ENCODE peak calls at places on chromosomes 7 and 10, in four cellular contexts. P is A549, R is B cell, M is cardiac muscle cell. N is an unnamed sample.

GRCh38 chr10:102090772-102091171 is 25.6 kb downstream of the HPS6 start:
- DNase-seq in M (no peak), R (no peak), P (no peak), N (no peak)

GRCh38 chr10:63055705-63056104 is 77.4 kb upstream of the NRBF2 start:
- DNase-seq in R (no peak), P (no peak), M (no peak), N (no peak)

GRCh38 chr10:76086571-76087260 is 655.3 kb downstream of the LRMDA start:
- DNase-seq in R (no peak), M (no peak), P (peak; percentile 74), N (peak; percentile 12)

GRCh38 chr7:158887594-158887993 is 31.2 kb downstream of the DYNC2I1 start:
- DNase-seq in P (no peak), M (no peak), R (no peak), N (no peak)

GRCh38 chr7:51242007-51242691 is 74.5 kb downstream of the COBL start:
- DNase-seq in M (no peak), R (no peak), P (no peak), N (no peak)

GRCh38 chr7:36391436-36392198 is 2.0 kb downstream of the ANLN start:
- DNase-seq in P (no peak), M (no peak), R (no peak), N (peak; percentile 43)

GRCh38 chr10:19658622-19659233 is 157.5 kb upstream of the PLXDC2 start:
- DNase-seq in P (no peak), R (no peak), M (no peak), N (no peak)

GRCh38 chr10:3654496-3654895 is 130.5 kb downstream of the KLF6 start:
- DNase-seq in M (no peak), P (no peak), R (no peak), N (no peak)

GRCh38 chr7:17369686-17370426 is 71.4 kb downstream of the AHR start:
- DNase-seq in M (no peak), P (peak; percentile 41), R (no peak), N (no peak)

GRCh38 chr7:6448943-6449543 is 1.3 kb upstream of the DAGLB start:
- DNase-seq in M (no peak), P (no peak), R (no peak), N (no peak)

GRCh38 chr10:131033166-131034085 is 278.1 kb downstream of the TCERG1L start:
- DNase-seq in R (no peak), M (no peak), P (no peak), N (no peak)

GRCh38 chr10:6464862-6465430 is 115.1 kb downstream of the PRKCQ start:
- DNase-seq in R (no peak), P (no peak), M (no peak), N (no peak)

GRCh38 chr10:119653209-119653608 is 2.0 kb downstream of the BAG3 start:
- DNase-seq in P (no peak), M (no peak), R (no peak), N (no peak)

GRCh38 chr10:114151486-114151885 is 22.5 kb downstream of the CCDC186 start:
- DNase-seq in M (no peak), R (no peak), P (peak; percentile 53), N (no peak)

GRCh38 chr10:1754506-1755177 is 17.3 kb upstream of the ADARB2 start:
- DNase-seq in M (peak; percentile 8), P (no peak), R (no peak), N (no peak)

GRCh38 chr7:88795553-88795952 is at the start of gene TEX47:
- DNase-seq in R (no peak), P (no peak), M (peak; percentile 14), N (no peak)

GRCh38 chr7:88792361-88792760 is 3.2 kb downstream of the TEX47 start:
- DNase-seq in R (no peak), P (no peak), M (no peak), N (no peak)

GRCh38 chr7:88791891-88792290 is 3.6 kb downstream of the TEX47 start:
- DNase-seq in R (no peak), P (no peak), M (peak; percentile 2), N (no peak)

GRCh38 chr7:88787777-88788176 is 7.8 kb downstream of the TEX47 start:
- DNase-seq in R (no peak), P (no peak), M (no peak), N (no peak)

DNA sequence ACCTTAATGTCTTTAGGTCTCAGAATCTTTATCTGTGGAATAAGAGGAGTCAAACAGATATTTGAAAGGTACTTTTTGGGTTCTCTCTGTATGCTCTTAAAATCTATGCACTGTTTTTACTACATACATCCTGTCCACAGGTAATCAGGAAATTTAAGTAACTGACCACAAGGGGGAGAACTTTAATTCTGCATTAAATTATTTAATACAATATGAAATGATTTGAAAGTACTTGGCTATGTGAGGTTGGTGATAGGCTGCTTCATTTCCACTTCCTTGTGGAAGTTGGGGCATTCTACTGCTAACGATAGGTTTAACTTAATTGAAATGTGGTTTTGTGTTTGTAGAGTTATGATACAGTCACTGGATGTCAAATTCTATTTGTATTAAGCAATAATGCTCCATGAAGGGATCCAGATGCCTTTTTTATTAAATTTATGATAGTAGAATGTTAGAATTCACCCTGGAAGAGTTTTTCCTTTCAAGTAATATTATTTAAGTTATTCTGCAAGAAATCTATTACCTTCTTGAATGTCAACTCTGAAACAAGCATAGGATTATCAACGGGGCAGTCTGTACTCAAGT is 6.0 kb downstream of the TEX47 start:
- DNase-seq in M (peak; percentile 15), P (peak; percentile 4), R (no peak), N (peak; percentile 6)
- TF ChIP-seq CTCF in M (peak; percentile 40), P (peak; percentile 56), R (peak; percentile 71), N (no peak)

GRCh38 chr7:74722045-74722603 is 51.7 kb upstream of the NCF1 start:
- DNase-seq in M (no peak), P (no peak), R (no peak), N (no peak)

GRCh38 chr7:74718336-74718735 is 55.5 kb upstream of the NCF1 start:
- DNase-seq in P (no peak), M (no peak), R (no peak), N (no peak)

GRCh38 chr7:74713567-74713966 is 56.0 kb downstream of the GTF2I start:
- DNase-seq in M (no peak), P (no peak), R (no peak), N (no peak)

DNA sequence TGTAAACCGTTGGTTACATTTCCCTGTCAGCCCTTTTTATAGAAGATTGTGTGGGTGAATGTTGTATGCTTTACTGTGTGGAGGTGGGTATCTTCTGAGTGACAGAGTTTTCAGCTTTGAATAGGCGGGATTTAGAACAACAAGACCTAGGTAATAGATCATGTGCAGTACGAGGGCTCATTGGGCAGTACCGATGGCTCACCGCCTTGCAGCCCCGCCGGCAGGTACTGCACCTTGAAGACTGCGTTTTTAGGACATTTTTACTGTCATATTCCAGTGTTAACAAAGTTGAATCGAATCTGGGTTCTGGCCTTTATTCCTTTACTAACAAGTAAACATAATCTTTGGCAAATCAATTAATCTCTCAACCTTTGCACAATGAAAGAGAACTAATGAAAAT is 55.9 kb upstream of the NCF1 start:
- DNase-seq in P (no peak), R (no peak), M (no peak), N (no peak)
- TF ChIP-seq CTCF in P (no peak), R (no peak), M (no peak), N (no peak)

DNA sequence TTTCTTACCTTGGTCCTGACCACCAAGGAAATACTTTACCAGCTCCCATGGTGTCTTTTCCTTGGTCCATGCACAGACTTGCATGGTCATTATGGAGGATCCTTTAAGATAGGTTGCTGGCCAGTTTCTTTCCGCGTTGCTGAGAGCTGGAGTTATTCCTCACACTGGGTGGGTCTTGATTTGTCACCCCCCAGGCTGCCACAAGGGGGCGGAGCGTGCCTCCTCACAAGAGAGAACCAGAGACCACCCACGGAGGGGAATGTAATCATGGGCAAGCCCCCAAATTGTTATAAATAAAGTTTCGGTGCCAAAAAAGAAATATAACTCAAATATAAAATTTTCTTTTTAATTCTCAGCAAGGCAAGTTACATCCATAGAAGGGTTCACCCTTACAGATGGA is 10.5 kb upstream of the TRIM24 start:
- DNase-seq in P (no peak), M (no peak), R (peak; percentile 17), N (peak; percentile 10)
- TF ChIP-seq CTCF in P (peak; percentile 19), M (no peak), R (peak; percentile 50), N (peak; percentile 6)

GRCh38 chr7:39416866-39417265 is 149.3 kb upstream of the YAE1 start:
- DNase-seq in M (no peak), P (no peak), R (no peak), N (no peak)

GRCh38 chr7:39415091-39415820 is 150.9 kb upstream of the YAE1 start:
- DNase-seq in R (no peak), P (no peak), M (no peak), N (no peak)

GRCh38 chr7:39413866-39414668 is 152.1 kb upstream of the YAE1 start:
- DNase-seq in R (peak; percentile 57), M (peak; percentile 79), P (peak; percentile 13), N (peak; percentile 71)

GRCh38 chr7:39414669-39415035 is 151.6 kb upstream of the YAE1 start:
- DNase-seq in R (no peak), M (no peak), P (no peak), N (peak; percentile 10)

GRCh38 chr7:39417642-39418041 is 148.6 kb upstream of the YAE1 start:
- DNase-seq in R (no peak), P (no peak), M (no peak), N (no peak)
- TF ChIP-seq CTCF in R (no peak), P (no peak), M (no peak), N (no peak)

GRCh38 chr7:73435471-73436009 is 2.0 kb downstream of the FZD9 start:
- DNase-seq in M (no peak), P (no peak), R (no peak), N (no peak)

GRCh38 chr7:73434701-73435069 is 1.1 kb downstream of the FZD9 start:
- DNase-seq in P (no peak), R (no peak), M (no peak), N (no peak)

GRCh38 chr7:73437091-73437490 is 3.5 kb downstream of the FZD9 start:
- DNase-seq in R (no peak), M (no peak), P (no peak), N (no peak)

GRCh38 chr7:73437699-73438416 is 4.3 kb downstream of the FZD9 start:
- DNase-seq in P (no peak), R (no peak), M (no peak), N (no peak)

DNA sequence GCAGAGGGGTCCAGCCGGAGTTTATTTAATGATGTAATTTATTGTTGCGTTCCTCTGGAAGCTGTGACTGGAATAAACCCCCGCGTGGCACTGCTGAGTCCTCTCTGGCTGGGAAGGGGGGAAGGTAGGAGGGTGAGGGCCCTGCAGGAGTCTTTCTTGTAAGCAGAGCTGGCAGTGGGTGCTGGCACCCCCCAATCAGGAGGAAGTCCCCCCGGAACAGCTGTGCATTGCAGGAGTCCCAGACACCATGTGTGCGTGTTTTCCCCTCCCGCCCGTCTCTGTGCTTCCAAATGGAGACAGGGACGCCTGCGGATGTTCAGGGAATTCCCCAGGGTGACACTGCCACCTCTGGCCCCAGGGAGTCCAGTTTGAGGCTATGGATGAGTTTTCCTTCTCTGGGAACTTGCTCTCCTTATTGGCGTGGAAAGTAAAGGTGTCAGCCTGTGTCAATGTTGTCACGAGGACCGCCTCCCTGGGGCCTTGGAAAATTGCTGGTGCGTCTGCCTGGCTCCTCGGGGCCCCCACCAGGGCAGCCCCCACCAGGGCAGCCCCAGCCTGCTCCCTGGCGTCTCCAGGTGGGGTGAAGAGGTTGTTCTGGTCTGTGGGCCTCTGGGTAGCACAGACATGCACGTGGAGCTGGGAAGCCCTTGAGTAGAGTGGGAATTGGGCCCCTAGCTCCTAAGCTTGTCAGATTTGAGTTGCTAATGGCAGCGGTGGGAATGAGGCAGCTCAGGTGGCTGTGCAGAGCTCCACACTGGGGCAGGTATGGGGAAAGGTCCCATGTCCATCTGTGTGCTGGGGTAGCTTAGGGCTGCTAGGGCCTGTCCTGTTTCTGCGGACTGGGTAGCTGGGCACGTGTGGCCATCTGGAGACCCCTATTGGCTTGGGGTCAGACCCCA is 2.7 kb downstream of the FZD9 start:
- DNase-seq in M (no peak), P (peak; percentile 46), R (no peak), N (no peak)
- TF ChIP-seq CTCF in M (no peak), P (peak; percentile 24), R (no peak), N (no peak)

N was measured in GM20000.